ENCODE peak calls at places on chromosomes 12 and 14, in four cellular contexts. U, S, M and R are unnamed samples.

GRCh38 chr12:131010376-131011131 is 56.8 kb downstream of the ADGRD1 start:
- DNase-seq in U (no peak), S (no peak), M (no peak), R (no peak)

GRCh38 chr12:10153271-10154144 is 18.4 kb downstream of the OLR1 start:
- DNase-seq in U (peak; percentile 85), S (peak; percentile 30), M (peak; percentile 72), R (peak; percentile 61)

GRCh38 chr12:57602544-57602943 is 2.1 kb upstream of the DTX3 start:
- DNase-seq in U (no peak), S (no peak), M (no peak), R (no peak)

GRCh38 chr12:56998981-56999380 is 7.4 kb downstream of the ZBTB39 start:
- DNase-seq in U (no peak), S (no peak), M (no peak), R (no peak)

GRCh38 chr12:54134850-54135249 is 53.9 kb downstream of the SMUG1 start:
- DNase-seq in U (no peak), S (no peak), M (no peak), R (no peak)

GRCh38 chr14:55724736-55725135 is 144.7 kb downstream of the KTN1 start:
- DNase-seq in U (no peak), S (no peak), M (no peak), R (no peak)

GRCh38 chr14:98593361-98593761 is 678.6 kb downstream of the BCL11B start:
- DNase-seq in U (no peak), S (no peak), M (peak; percentile 75), R (no peak)

GRCh38 chr12:33628087-33628486 is 188.5 kb upstream of the SYT10 start:
- DNase-seq in U (no peak), S (no peak), M (no peak), R (no peak)

GRCh38 chr14:55867726-55868125 is 250.5 kb upstream of the PELI2 start:
- DNase-seq in U (peak; percentile 53), S (no peak), M (no peak), R (no peak)

GRCh38 chr12:76652402-76652801 is 92.8 kb upstream of the OSBPL8 start:
- DNase-seq in U (no peak), S (no peak), M (no peak), R (no peak)

GRCh38 chr12:118302053-118302452 is 70.7 kb downstream of the TAOK3 start:
- DNase-seq in U (peak; percentile 54), S (no peak), M (no peak), R (no peak)

GRCh38 chr12:132152411-132152821 is 8.2 kb downstream of the NOC4L start:
- DNase-seq in U (no peak), S (no peak), M (no peak), R (peak; percentile 7)

GRCh38 chr12:132154341-132154761 is 10.1 kb downstream of the NOC4L start:
- DNase-seq in U (no peak), S (no peak), M (no peak), R (peak; percentile 11)

GRCh38 chr12:132152921-132153321 is 8.7 kb downstream of the NOC4L start:
- DNase-seq in U (no peak), S (no peak), M (no peak), R (peak; percentile 9)

GRCh38 chr12:132154941-132155770 is 10.9 kb downstream of the NOC4L start:
- DNase-seq in U (peak; percentile 30), S (no peak), M (no peak), R (peak; percentile 9)

DNA sequence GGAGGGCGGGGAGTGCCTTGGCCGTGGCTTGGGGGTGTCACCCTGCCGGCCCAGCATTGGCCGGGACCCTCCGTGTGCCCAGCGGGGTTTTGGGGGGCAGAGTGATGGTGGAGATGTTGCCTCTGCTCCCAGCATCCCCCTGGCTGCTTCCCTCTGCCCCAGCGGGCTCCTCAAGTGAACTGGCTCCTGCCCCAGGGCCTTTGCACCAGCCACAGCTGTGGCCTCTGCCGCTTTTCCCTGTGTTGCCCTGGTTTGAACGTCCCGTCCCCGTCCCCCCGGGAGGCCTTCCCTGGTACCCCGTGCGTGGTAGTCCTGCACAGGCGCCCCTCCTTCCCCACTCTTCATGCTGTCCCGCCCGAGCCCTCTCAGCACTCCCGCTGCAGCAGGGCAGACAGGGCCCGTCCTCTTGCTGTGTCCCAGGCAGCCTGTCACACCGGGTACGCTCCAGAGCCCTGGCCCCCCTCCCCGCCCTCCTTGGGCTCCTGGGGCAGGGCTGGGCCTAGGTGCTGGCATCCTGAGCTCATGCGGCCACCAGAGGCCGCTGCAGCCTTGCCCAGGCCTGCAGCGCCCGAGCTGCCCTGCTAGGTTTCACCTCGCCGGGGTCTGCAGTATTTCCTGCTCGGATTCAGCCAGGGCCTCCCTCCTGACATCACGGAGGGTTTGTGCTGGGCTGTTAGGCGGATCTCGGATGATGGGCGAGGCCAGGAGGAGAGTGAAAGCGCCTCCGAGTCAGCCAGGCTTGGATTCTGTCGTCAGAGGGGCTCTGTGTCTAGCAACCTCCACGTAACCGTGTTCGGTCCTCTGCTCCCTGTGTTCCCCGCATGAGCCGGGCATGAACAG is 9.5 kb downstream of the NOC4L start:
- DNase-seq in U (peak; percentile 88), S (peak; percentile 49), M (peak; percentile 75), R (peak; percentile 62)
- H3K4me3 ChIP-seq in U (no peak overlapping the region), S (no peak overlapping the region), M (no peak overlapping the region), R (peak overlapping the region; percentile 56)

GRCh38 chr14:74551431-74551830 is 57.9 kb downstream of the ISCA2 start:
- DNase-seq in U (no peak), S (no peak), M (no peak), R (no peak)

GRCh38 chr14:74551001-74551400 is 57.4 kb downstream of the ISCA2 start:
- DNase-seq in U (no peak), S (no peak), M (no peak), R (no peak)

GRCh38 chr14:74552623-74553022 is 59.1 kb downstream of the ISCA2 start:
- DNase-seq in U (peak; percentile 82), S (no peak), M (no peak), R (peak; percentile 79)

GRCh38 chr14:74550071-74550470 is 56.5 kb downstream of the ISCA2 start:
- DNase-seq in U (no peak), S (no peak), M (no peak), R (no peak)

DNA sequence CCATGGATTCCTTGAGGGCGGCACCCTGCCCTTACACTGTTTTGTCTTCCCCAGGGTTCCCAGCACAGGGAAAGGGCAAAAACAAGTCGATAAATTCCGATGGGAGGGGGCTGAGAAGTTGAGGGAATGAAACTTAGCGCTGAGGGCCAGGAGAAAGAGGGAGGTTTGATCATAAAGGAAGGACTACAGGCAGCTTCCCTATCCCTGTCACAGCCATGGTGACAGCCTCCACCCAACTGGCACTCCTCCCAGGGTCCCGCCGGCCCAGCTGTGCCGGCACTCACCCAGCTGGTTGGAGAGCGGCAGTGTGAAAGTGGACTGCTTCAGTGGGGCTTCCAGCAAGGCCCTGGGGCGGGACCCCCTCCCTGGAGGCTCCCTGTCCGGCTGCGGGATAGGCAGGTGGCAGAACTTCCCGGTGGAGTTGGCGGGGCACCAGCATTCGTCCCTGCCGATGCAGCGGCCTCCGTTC is 58.4 kb downstream of the ISCA2 start:
- DNase-seq in U (peak; percentile 24), S (no peak), M (no peak), R (peak; percentile 73)
- H3K27ac ChIP-seq in U (peak overlapping the region; percentile 30), S (no peak overlapping the region), M (no peak overlapping the region), R (peak overlapping the region; percentile 72)

GRCh38 chr12:1933342-1933992 is 15.0 kb upstream of the CACNA2D4 start:
- DNase-seq in U (peak; percentile 18), S (no peak), M (no peak), R (no peak)
- H3K4me3 ChIP-seq in U (no peak overlapping the region), S (no peak overlapping the region), M (no peak overlapping the region), R (no peak overlapping the region)

GRCh38 chr12:92602476-92602875 is 100.3 kb upstream of the PLEKHG7 start:
- DNase-seq in U (peak; percentile 91), S (no peak), M (no peak), R (no peak)
- H3K27ac ChIP-seq in U (peak overlapping the region; percentile 92), S (no peak overlapping the region), M (no peak overlapping the region), R (no peak overlapping the region)

GRCh38 chr14:90656986-90657385 is 159.2 kb downstream of the TTC7B start:
- DNase-seq in U (no peak), S (no peak), M (no peak), R (no peak)
- H3K4me3 ChIP-seq in U (no peak overlapping the region), S (no peak overlapping the region), M (no peak overlapping the region), R (no peak overlapping the region)